ENCODE peak calls at places on chromosomes 2 and 18, in four cellular contexts. G, C, H and X are unnamed samples. For H3K36me3 and H3K4me1, the result is how much of the 10 kb centered on the place peaks cover.

GRCh38 chr2:164599954-164600589 is 21.2 kb downstream of the GRB14 start:
- DNase-seq in G (peak), C (peak), H (peak), X (peak)

GRCh38 chr2:19819097-19820065 is 82.4 kb downstream of the TTC32 start:
- DNase-seq in G (no peak), C (no peak), H (no peak), X (peak)

GRCh38 chr2:199936554-199936953 is 18.7 kb downstream of the TYW5 start:
- DNase-seq in C (no peak), G (no peak), H (no peak), X (no peak)

GRCh38 chr18:12308386-12309100 is 502 bp downstream of the TUBB6 start:
- DNase-seq in H (peak), C (peak), G (no peak), X (peak)

GRCh38 chr2:232361646-232362045 is 16.9 kb upstream of the ALPP start:
- DNase-seq in G (no peak), C (no peak), H (no peak), X (no peak)

GRCh38 chr2:213187386-213187785 is 36.0 kb upstream of the IKZF2 start:
- DNase-seq in H (no peak), G (no peak), C (no peak), X (peak)

GRCh38 chr2:133512121-133512520 is 56.1 kb downstream of the NCKAP5 start:
- DNase-seq in G (no peak), C (no peak), H (no peak), X (no peak)

GRCh38 chr2:197929008-197929885 is 124.9 kb downstream of the PLCL1 start:
- DNase-seq in C (no peak), H (peak), G (no peak), X (no peak)

GRCh38 chr2:235564884-235565530 is 71.2 kb downstream of the AGAP1 start:
- DNase-seq in G (no peak), H (no peak), C (no peak), X (no peak)

GRCh38 chr2:232333361-232334135 is 45.0 kb upstream of the ALPP start:
- DNase-seq in C (peak), G (no peak), H (no peak), X (no peak)

GRCh38 chr2:162072976-162073775 is 839 bp downstream of the DPP4 start:
- DNase-seq in C (peak), G (no peak), H (no peak), X (peak)

GRCh38 chr2:981759-982158 is 31.1 kb downstream of the SNTG2 start:
- DNase-seq in C (no peak), H (no peak), G (peak), X (no peak)

GRCh38 chr2:239070466-239070865 is 222.6 kb downstream of the TWIST2 start:
- DNase-seq in C (no peak), G (no peak), H (no peak), X (no peak)
- H3K36me3 ChIP-seq in C (under half), G (under half), H (under half), X (under half)

GRCh38 chr2:105375001-105375561 is 23.8 kb downstream of the FHL2 start:
- DNase-seq in G (no peak), H (no peak), C (no peak), X (no peak)

GRCh38 chr2:105373344-105373781 is 25.5 kb downstream of the FHL2 start:
- DNase-seq in C (no peak), G (no peak), H (no peak), X (peak)

GRCh38 chr2:105376010-105376409 is 22.8 kb downstream of the FHL2 start:
- DNase-seq in G (no peak), H (no peak), C (no peak), X (no peak)

GRCh38 chr2:105371810-105372209 is 27.0 kb downstream of the FHL2 start:
- DNase-seq in G (no peak), C (peak), H (no peak), X (no peak)

GRCh38 chr2:105373895-105374401 is 24.9 kb downstream of the FHL2 start:
- DNase-seq in C (no peak), H (no peak), G (no peak), X (no peak)
- H3K4me1 ChIP-seq in C (under half), H (under half), G (under half), X (under half)

DNA sequence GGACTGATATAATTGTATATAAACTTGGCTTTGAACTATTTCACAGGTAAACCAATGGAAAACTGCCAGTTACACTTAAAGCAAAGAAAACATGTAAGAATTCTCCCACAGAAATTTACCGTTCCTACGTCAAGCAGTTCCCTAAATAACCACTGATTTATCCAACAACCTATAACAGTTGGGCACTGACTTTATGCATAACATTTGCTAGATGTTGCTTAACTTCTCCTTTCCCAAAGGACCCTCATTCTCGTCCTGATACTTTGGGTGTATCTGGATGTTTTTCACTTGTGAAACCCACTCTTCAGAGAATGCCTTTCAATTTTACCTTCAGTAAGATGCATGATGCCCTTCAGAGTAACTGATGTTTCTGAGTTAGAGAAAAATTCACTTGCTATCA is 43.8 kb downstream of the STAT1 start:
- DNase-seq in C (no peak), H (no peak), G (no peak), X (no peak)
- H3K36me3 ChIP-seq in C (under half), H (half or more), G (half or more), X (under half)

DNA sequence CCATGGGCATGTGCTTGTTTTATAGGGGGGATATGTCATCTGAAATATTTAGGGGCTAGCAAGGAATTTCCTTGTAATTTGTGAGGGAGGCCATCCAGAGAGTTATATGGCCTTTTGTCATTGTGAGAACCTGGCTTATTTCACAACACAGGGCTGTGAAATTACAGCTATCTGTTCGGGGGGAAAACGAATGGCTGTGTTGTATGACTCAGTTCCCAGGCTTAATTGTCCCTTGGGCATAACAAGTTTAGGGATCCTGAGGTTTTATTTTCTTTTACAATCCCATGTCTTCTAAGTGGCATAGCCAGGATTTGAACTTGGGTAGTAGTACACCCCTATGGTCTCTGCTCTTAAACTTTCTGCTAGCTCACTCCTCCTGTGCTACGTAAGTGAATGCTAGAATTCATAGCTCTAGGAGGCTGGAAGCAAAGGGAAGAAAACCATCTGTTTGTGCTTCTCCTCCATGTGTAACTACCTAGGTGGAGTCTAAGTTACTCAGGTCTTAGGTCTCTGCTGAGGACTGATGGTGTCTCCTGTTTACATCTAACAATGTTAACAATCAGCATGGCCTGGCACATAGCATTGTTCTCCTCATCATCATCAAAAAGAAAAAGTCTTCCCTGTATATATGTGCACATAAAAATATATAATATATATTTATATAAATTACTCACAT is 53.8 kb downstream of the SKA1 start:
- DNase-seq in G (no peak), C (no peak), H (peak), X (peak)
- H3K4me1 ChIP-seq in G (under half), C (under half), H (under half), X (under half)

GRCh38 chr2:135159191-135159590 is 107.1 kb downstream of the RAB3GAP1 start:
- DNase-seq in H (no peak), C (no peak), G (no peak), X (no peak)

GRCh38 chr2:135163306-135163705 is 111.2 kb downstream of the RAB3GAP1 start:
- DNase-seq in C (no peak), G (no peak), H (no peak), X (no peak)

GRCh38 chr2:135157856-135158255 is 105.8 kb downstream of the RAB3GAP1 start:
- DNase-seq in G (no peak), C (no peak), H (no peak), X (no peak)

GRCh38 chr2:135164431-135164830 is 112.3 kb downstream of the RAB3GAP1 start:
- DNase-seq in G (no peak), C (no peak), H (no peak), X (no peak)

GRCh38 chr2:135162377-135162776 is 110.3 kb downstream of the RAB3GAP1 start:
- DNase-seq in G (no peak), C (no peak), H (no peak), X (no peak)
- H3K36me3 ChIP-seq in G (under half), C (under half), H (half or more), X (under half)